ENCODE peak calls at places on chromosome 19, in nine cellular contexts. One of them, this sample, is unnamed.

GRCh38 chr19:50427997-50428425 is 4.7 kb upstream of the MYBPC2 start:
- DNase-seq in CD8-positive, alpha-beta T cell: peak
- DNase-seq in body of pancreas: peak
- DNase-seq in suprapubic skin: peak
- DNase-seq in RWPE2: no peak
- DNase-seq in breast epithelium: peak
- DNase-seq in transverse colon: peak
- DNase-seq in CD4-positive, CD25-positive, alpha-beta regulatory T cell: peak
- DNase-seq in effector memory CD4-positive, alpha-beta T cell: no peak
- DNase-seq in this sample: peak

GRCh38 chr19:7541481-7541824 is 5.9 kb downstream of the PNPLA6 start:
- DNase-seq in CD8-positive, alpha-beta T cell: no peak
- DNase-seq in body of pancreas: no peak
- DNase-seq in suprapubic skin: no peak
- DNase-seq in RWPE2: no peak
- DNase-seq in breast epithelium: no peak
- DNase-seq in transverse colon: no peak
- DNase-seq in CD4-positive, CD25-positive, alpha-beta regulatory T cell: no peak
- DNase-seq in effector memory CD4-positive, alpha-beta T cell: no peak
- DNase-seq in this sample: no peak

GRCh38 chr19:20423381-20424207 is 142.0 kb downstream of the ZNF737 start:
- DNase-seq in CD8-positive, alpha-beta T cell: no peak
- DNase-seq in body of pancreas: peak
- DNase-seq in suprapubic skin: peak
- DNase-seq in RWPE2: no peak
- DNase-seq in breast epithelium: peak
- DNase-seq in transverse colon: peak
- DNase-seq in CD4-positive, CD25-positive, alpha-beta regulatory T cell: peak
- DNase-seq in effector memory CD4-positive, alpha-beta T cell: peak
- DNase-seq in this sample: no peak

GRCh38 chr19:41601771-41602170 is 25.1 kb downstream of the CEACAM4 start:
- DNase-seq in CD8-positive, alpha-beta T cell: no peak
- DNase-seq in body of pancreas: no peak
- DNase-seq in suprapubic skin: no peak
- DNase-seq in RWPE2: no peak
- DNase-seq in breast epithelium: no peak
- DNase-seq in transverse colon: no peak
- DNase-seq in CD4-positive, CD25-positive, alpha-beta regulatory T cell: no peak
- DNase-seq in effector memory CD4-positive, alpha-beta T cell: no peak
- DNase-seq in this sample: no peak

GRCh38 chr19:40238775-40239174 is 12.3 kb upstream of the CCNP start:
- DNase-seq in CD8-positive, alpha-beta T cell: no peak
- DNase-seq in body of pancreas: no peak
- DNase-seq in suprapubic skin: no peak
- DNase-seq in RWPE2: no peak
- DNase-seq in breast epithelium: no peak
- DNase-seq in transverse colon: no peak
- DNase-seq in CD4-positive, CD25-positive, alpha-beta regulatory T cell: no peak
- DNase-seq in effector memory CD4-positive, alpha-beta T cell: no peak
- DNase-seq in this sample: no peak

GRCh38 chr19:38044267-38045111 is 137.5 kb downstream of the SIPA1L3 start:
- DNase-seq in CD8-positive, alpha-beta T cell: no peak
- DNase-seq in body of pancreas: no peak
- DNase-seq in suprapubic skin: no peak
- DNase-seq in RWPE2: no peak
- DNase-seq in breast epithelium: no peak
- DNase-seq in transverse colon: no peak
- DNase-seq in CD4-positive, CD25-positive, alpha-beta regulatory T cell: no peak
- DNase-seq in effector memory CD4-positive, alpha-beta T cell: no peak
- DNase-seq in this sample: no peak

GRCh38 chr19:40598121-40598917 is 2.9 kb upstream of the LTBP4 start:
- DNase-seq in CD8-positive, alpha-beta T cell: peak
- DNase-seq in body of pancreas: peak
- DNase-seq in suprapubic skin: peak
- DNase-seq in RWPE2: peak
- DNase-seq in breast epithelium: peak
- DNase-seq in transverse colon: peak
- DNase-seq in CD4-positive, CD25-positive, alpha-beta regulatory T cell: peak
- DNase-seq in effector memory CD4-positive, alpha-beta T cell: peak
- DNase-seq in this sample: peak

GRCh38 chr19:46537136-46538097 is 41.8 kb upstream of the PNMA8B start:
- DNase-seq in CD8-positive, alpha-beta T cell: peak
- DNase-seq in body of pancreas: peak
- DNase-seq in suprapubic skin: no peak
- DNase-seq in RWPE2: no peak
- DNase-seq in breast epithelium: no peak
- DNase-seq in transverse colon: peak
- DNase-seq in CD4-positive, CD25-positive, alpha-beta regulatory T cell: peak
- DNase-seq in effector memory CD4-positive, alpha-beta T cell: peak
- DNase-seq in this sample: peak

GRCh38 chr19:3189702-3190469 is 4.2 kb downstream of the NCLN start:
- DNase-seq in CD8-positive, alpha-beta T cell: no peak
- DNase-seq in body of pancreas: peak
- DNase-seq in suprapubic skin: no peak
- DNase-seq in RWPE2: no peak
- DNase-seq in breast epithelium: no peak
- DNase-seq in transverse colon: peak
- DNase-seq in CD4-positive, CD25-positive, alpha-beta regulatory T cell: no peak
- DNase-seq in effector memory CD4-positive, alpha-beta T cell: no peak
- DNase-seq in this sample: no peak

GRCh38 chr19:45172173-45172572 is 5.9 kb downstream of the TRAPPC6A start:
- DNase-seq in CD8-positive, alpha-beta T cell: no peak
- DNase-seq in body of pancreas: no peak
- DNase-seq in suprapubic skin: no peak
- DNase-seq in RWPE2: no peak
- DNase-seq in breast epithelium: no peak
- DNase-seq in transverse colon: no peak
- DNase-seq in CD4-positive, CD25-positive, alpha-beta regulatory T cell: peak
- DNase-seq in effector memory CD4-positive, alpha-beta T cell: no peak
- DNase-seq in this sample: no peak

GRCh38 chr19:33150852-33151518 is 19.1 kb downstream of the WDR88 start:
- DNase-seq in CD8-positive, alpha-beta T cell: no peak
- DNase-seq in body of pancreas: no peak
- DNase-seq in suprapubic skin: no peak
- DNase-seq in RWPE2: no peak
- DNase-seq in breast epithelium: no peak
- DNase-seq in transverse colon: no peak
- DNase-seq in CD4-positive, CD25-positive, alpha-beta regulatory T cell: no peak
- DNase-seq in effector memory CD4-positive, alpha-beta T cell: no peak
- DNase-seq in this sample: no peak

DNA sequence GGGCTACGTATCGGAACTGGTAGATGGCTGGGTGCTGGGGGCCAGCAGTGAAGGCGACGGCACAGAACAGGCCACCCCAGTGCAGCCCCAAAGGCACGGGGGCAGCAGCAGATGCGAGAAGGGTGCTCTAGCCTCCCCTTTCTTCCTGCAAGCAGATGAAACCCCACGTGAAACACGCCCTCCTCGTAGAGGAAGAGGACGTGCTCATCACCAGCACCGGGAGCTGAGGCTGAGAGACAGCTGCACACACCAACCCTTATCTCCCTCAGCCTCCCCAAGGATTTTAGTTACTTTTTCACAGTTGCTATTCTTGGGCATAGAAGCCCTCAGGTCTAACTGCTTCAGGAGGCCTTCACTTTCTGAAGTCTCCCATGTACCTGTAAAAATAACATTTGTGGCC is 11.9 kb downstream of the ZNF787 start:
- DNase-seq in CD8-positive, alpha-beta T cell: no peak
- DNase-seq in body of pancreas: no peak
- DNase-seq in suprapubic skin: no peak
- DNase-seq in RWPE2: no peak
- DNase-seq in breast epithelium: no peak
- DNase-seq in transverse colon: no peak
- DNase-seq in CD4-positive, CD25-positive, alpha-beta regulatory T cell: no peak
- DNase-seq in effector memory CD4-positive, alpha-beta T cell: no peak
- DNase-seq in this sample: no peak
- H3K4me3 ChIP-seq in CD8-positive, alpha-beta T cell: no peak
- H3K4me3 ChIP-seq in body of pancreas: no peak
- H3K4me3 ChIP-seq in suprapubic skin: peak
- H3K4me3 ChIP-seq in RWPE2: no peak
- H3K4me3 ChIP-seq in breast epithelium: peak
- H3K4me3 ChIP-seq in transverse colon: no peak
- H3K4me3 ChIP-seq in CD4-positive, CD25-positive, alpha-beta regulatory T cell: no peak
- H3K4me3 ChIP-seq in effector memory CD4-positive, alpha-beta T cell: no peak
- H3K4me3 ChIP-seq in this sample: no peak

GRCh38 chr19:13507053-13507611 is 853 bp upstream of the CACNA1A start:
- DNase-seq in CD8-positive, alpha-beta T cell: no peak
- DNase-seq in body of pancreas: no peak
- DNase-seq in suprapubic skin: no peak
- DNase-seq in RWPE2: no peak
- DNase-seq in breast epithelium: no peak
- DNase-seq in transverse colon: no peak
- DNase-seq in CD4-positive, CD25-positive, alpha-beta regulatory T cell: no peak
- DNase-seq in effector memory CD4-positive, alpha-beta T cell: no peak
- DNase-seq in this sample: no peak

GRCh38 chr19:13506550-13506878 is 235 bp upstream of the CACNA1A start:
- DNase-seq in CD8-positive, alpha-beta T cell: no peak
- DNase-seq in body of pancreas: no peak
- DNase-seq in suprapubic skin: no peak
- DNase-seq in RWPE2: no peak
- DNase-seq in breast epithelium: no peak
- DNase-seq in transverse colon: no peak
- DNase-seq in CD4-positive, CD25-positive, alpha-beta regulatory T cell: no peak
- DNase-seq in effector memory CD4-positive, alpha-beta T cell: no peak
- DNase-seq in this sample: no peak

GRCh38 chr19:13505164-13505695 is 1.0 kb downstream of the CACNA1A start:
- DNase-seq in CD8-positive, alpha-beta T cell: no peak
- DNase-seq in body of pancreas: no peak
- DNase-seq in suprapubic skin: no peak
- DNase-seq in RWPE2: peak
- DNase-seq in breast epithelium: no peak
- DNase-seq in transverse colon: no peak
- DNase-seq in CD4-positive, CD25-positive, alpha-beta regulatory T cell: no peak
- DNase-seq in effector memory CD4-positive, alpha-beta T cell: no peak
- DNase-seq in this sample: no peak

GRCh38 chr19:13503570-13504235 is 2.6 kb downstream of the CACNA1A start:
- DNase-seq in CD8-positive, alpha-beta T cell: no peak
- DNase-seq in body of pancreas: no peak
- DNase-seq in suprapubic skin: no peak
- DNase-seq in RWPE2: no peak
- DNase-seq in breast epithelium: no peak
- DNase-seq in transverse colon: no peak
- DNase-seq in CD4-positive, CD25-positive, alpha-beta regulatory T cell: no peak
- DNase-seq in effector memory CD4-positive, alpha-beta T cell: no peak
- DNase-seq in this sample: no peak

DNA sequence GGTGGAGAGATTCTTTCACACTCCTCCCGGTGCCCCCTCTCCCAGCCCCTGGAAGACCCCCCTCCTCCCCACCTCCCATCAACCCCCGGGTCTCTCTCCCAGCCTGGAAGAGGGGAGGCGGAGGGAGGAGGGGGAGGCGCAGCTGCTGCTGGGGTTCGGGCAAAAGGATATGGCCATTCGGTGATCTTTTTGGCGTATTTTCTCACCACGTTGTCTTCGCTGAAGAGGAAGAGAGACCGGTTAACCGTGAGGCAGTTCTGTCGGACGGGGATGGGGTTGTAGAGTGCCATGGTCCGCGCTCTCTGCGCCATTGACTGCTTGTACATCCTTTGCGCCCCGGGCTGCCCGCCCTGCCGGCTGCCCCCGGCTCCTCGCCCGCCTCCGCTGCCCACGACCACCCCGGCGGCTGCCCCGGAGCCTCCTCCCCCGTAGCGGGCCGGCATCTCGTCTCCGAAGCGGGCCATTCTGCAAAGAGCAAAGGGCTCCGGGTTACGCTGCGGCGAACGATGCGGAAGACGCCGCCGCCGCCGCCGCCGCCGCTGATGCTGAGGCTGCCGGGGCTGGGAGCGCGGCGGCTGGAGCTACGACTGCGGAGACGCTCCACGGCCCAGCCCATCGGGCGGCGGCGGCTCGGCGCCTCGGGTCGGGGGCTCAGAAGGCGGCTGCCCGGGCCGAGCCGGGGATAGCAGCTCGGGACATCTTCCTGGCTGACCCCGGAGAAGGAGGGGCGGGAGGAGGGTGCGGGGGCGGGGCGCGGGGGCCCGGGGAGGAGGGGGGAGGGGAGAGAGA is at the start of gene CACNA1A:
- DNase-seq in CD8-positive, alpha-beta T cell: no peak
- DNase-seq in body of pancreas: no peak
- DNase-seq in suprapubic skin: no peak
- DNase-seq in RWPE2: no peak
- DNase-seq in breast epithelium: no peak
- DNase-seq in transverse colon: no peak
- DNase-seq in CD4-positive, CD25-positive, alpha-beta regulatory T cell: no peak
- DNase-seq in effector memory CD4-positive, alpha-beta T cell: no peak
- DNase-seq in this sample: peak
- H3K27ac ChIP-seq in CD8-positive, alpha-beta T cell: no peak
- H3K27ac ChIP-seq in body of pancreas: no peak
- H3K27ac ChIP-seq in suprapubic skin: no peak
- H3K27ac ChIP-seq in RWPE2: no peak
- H3K27ac ChIP-seq in breast epithelium: no peak
- H3K27ac ChIP-seq in transverse colon: no peak
- H3K27ac ChIP-seq in CD4-positive, CD25-positive, alpha-beta regulatory T cell: no peak
- H3K27ac ChIP-seq in effector memory CD4-positive, alpha-beta T cell: no peak
- H3K27ac ChIP-seq in this sample: no peak

GRCh38 chr19:8575467-8575997 is 1.7 kb downstream of the MYO1F start:
- DNase-seq in CD8-positive, alpha-beta T cell: peak
- DNase-seq in body of pancreas: no peak
- DNase-seq in suprapubic skin: no peak
- DNase-seq in RWPE2: no peak
- DNase-seq in breast epithelium: no peak
- DNase-seq in transverse colon: peak
- DNase-seq in CD4-positive, CD25-positive, alpha-beta regulatory T cell: peak
- DNase-seq in effector memory CD4-positive, alpha-beta T cell: peak
- DNase-seq in this sample: peak
- H3K4me3 ChIP-seq in CD8-positive, alpha-beta T cell: peak
- H3K4me3 ChIP-seq in body of pancreas: no peak
- H3K4me3 ChIP-seq in suprapubic skin: peak
- H3K4me3 ChIP-seq in RWPE2: no peak
- H3K4me3 ChIP-seq in breast epithelium: no peak
- H3K4me3 ChIP-seq in transverse colon: peak
- H3K4me3 ChIP-seq in CD4-positive, CD25-positive, alpha-beta regulatory T cell: peak
- H3K4me3 ChIP-seq in effector memory CD4-positive, alpha-beta T cell: peak
- H3K4me3 ChIP-seq in this sample: no peak

GRCh38 chr19:4556574-4557185 is 2.8 kb downstream of the SEMA6B start:
- DNase-seq in CD8-positive, alpha-beta T cell: no peak
- DNase-seq in body of pancreas: no peak
- DNase-seq in suprapubic skin: no peak
- DNase-seq in RWPE2: no peak
- DNase-seq in breast epithelium: no peak
- DNase-seq in transverse colon: peak
- DNase-seq in CD4-positive, CD25-positive, alpha-beta regulatory T cell: no peak
- DNase-seq in effector memory CD4-positive, alpha-beta T cell: no peak
- DNase-seq in this sample: peak

GRCh38 chr19:4555657-4556561 is 3.6 kb downstream of the SEMA6B start:
- DNase-seq in CD8-positive, alpha-beta T cell: no peak
- DNase-seq in body of pancreas: no peak
- DNase-seq in suprapubic skin: no peak
- DNase-seq in RWPE2: no peak
- DNase-seq in breast epithelium: no peak
- DNase-seq in transverse colon: peak
- DNase-seq in CD4-positive, CD25-positive, alpha-beta regulatory T cell: no peak
- DNase-seq in effector memory CD4-positive, alpha-beta T cell: no peak
- DNase-seq in this sample: no peak

GRCh38 chr19:4557186-4557970 is 2.1 kb downstream of the SEMA6B start:
- DNase-seq in CD8-positive, alpha-beta T cell: no peak
- DNase-seq in body of pancreas: no peak
- DNase-seq in suprapubic skin: no peak
- DNase-seq in RWPE2: peak
- DNase-seq in breast epithelium: no peak
- DNase-seq in transverse colon: no peak
- DNase-seq in CD4-positive, CD25-positive, alpha-beta regulatory T cell: no peak
- DNase-seq in effector memory CD4-positive, alpha-beta T cell: no peak
- DNase-seq in this sample: no peak

GRCh38 chr19:4557971-4558941 is 1.2 kb downstream of the SEMA6B start:
- DNase-seq in CD8-positive, alpha-beta T cell: peak
- DNase-seq in body of pancreas: no peak
- DNase-seq in suprapubic skin: no peak
- DNase-seq in RWPE2: no peak
- DNase-seq in breast epithelium: no peak
- DNase-seq in transverse colon: peak
- DNase-seq in CD4-positive, CD25-positive, alpha-beta regulatory T cell: no peak
- DNase-seq in effector memory CD4-positive, alpha-beta T cell: peak
- DNase-seq in this sample: peak

GRCh38 chr19:4559569-4559968 is at the start of gene SEMA6B:
- DNase-seq in CD8-positive, alpha-beta T cell: no peak
- DNase-seq in body of pancreas: peak
- DNase-seq in suprapubic skin: no peak
- DNase-seq in RWPE2: no peak
- DNase-seq in breast epithelium: no peak
- DNase-seq in transverse colon: no peak
- DNase-seq in CD4-positive, CD25-positive, alpha-beta regulatory T cell: no peak
- DNase-seq in effector memory CD4-positive, alpha-beta T cell: no peak
- DNase-seq in this sample: no peak
- H3K27ac ChIP-seq in CD8-positive, alpha-beta T cell: no peak
- H3K27ac ChIP-seq in body of pancreas: no peak
- H3K27ac ChIP-seq in suprapubic skin: peak
- H3K27ac ChIP-seq in RWPE2: no peak
- H3K27ac ChIP-seq in breast epithelium: peak
- H3K27ac ChIP-seq in transverse colon: peak
- H3K27ac ChIP-seq in CD4-positive, CD25-positive, alpha-beta regulatory T cell: no peak
- H3K27ac ChIP-seq in effector memory CD4-positive, alpha-beta T cell: no peak
- H3K27ac ChIP-seq in this sample: no peak